ENCODE peak calls at places on chromosome 18, in five cellular contexts. M is right lobe of liver, S is ascending aorta, A is left ventricle myocardium inferior, C is PC-9. T is an unnamed sample.

GRCh38 chr18:10121028-10121427 is 207.2 kb downstream of the VAPA start:
- DNase-seq in M (no peak), S (no peak), A (no peak), C (no peak), T (no peak)

GRCh38 chr18:34494359-34494696 is 215.8 kb upstream of the DTNA start:
- DNase-seq in M (no peak), S (no peak), A (peak; percentile 23), C (no peak), T (no peak)

GRCh38 chr18:29076645-29077044 is 899.7 kb upstream of the CDH2 start:
- DNase-seq in M (no peak), S (no peak), A (no peak), C (no peak), T (no peak)

GRCh38 chr18:13377496-13377895 is 158.9 kb downstream of the LDLRAD4 start:
- DNase-seq in M (no peak), S (no peak), A (no peak), C (no peak), T (no peak)

GRCh38 chr18:35024965-35025364 is 16.2 kb upstream of the MAPRE2 start:
- DNase-seq in M (peak; percentile 61), S (no peak), A (peak; percentile 56), C (no peak), T (no peak)

GRCh38 chr18:36535202-36535935 is 237.9 kb downstream of the FHOD3 start:
- DNase-seq in M (no peak), S (no peak), A (no peak), C (no peak), T (no peak)

GRCh38 chr18:3180325-3180724 is 39.4 kb downstream of the MYOM1 start:
- DNase-seq in M (no peak), S (no peak), A (no peak), C (no peak), T (no peak)

GRCh38 chr18:23872701-23873550 is 141.6 kb upstream of the TTC39C start:
- DNase-seq in M (no peak), S (no peak), A (no peak), C (peak; percentile 89), T (no peak)

GRCh38 chr18:51531496-51531895 is 334.0 kb upstream of the MEX3C start:
- DNase-seq in M (no peak), S (no peak), A (no peak), C (peak; percentile 24), T (no peak)

GRCh38 chr18:26553943-26554342 is 5.6 kb upstream of the KCTD1 start:
- DNase-seq in M (no peak), S (no peak), A (no peak), C (no peak), T (no peak)

GRCh38 chr18:3603460-3604259 is 153.7 kb downstream of the TGIF1 start:
- DNase-seq in M (no peak), S (no peak), A (no peak), C (peak; percentile 67), T (no peak)

GRCh38 chr18:76494181-76494540 is 881 bp downstream of the ZNF516 start:
- DNase-seq in M (peak; percentile 68), S (no peak), A (no peak), C (no peak), T (no peak)

GRCh38 chr18:58216071-58216471 is 172.0 kb downstream of the NEDD4L start:
- DNase-seq in M (no peak), S (no peak), A (no peak), C (peak; percentile 23), T (no peak)

GRCh38 chr18:35582899-35583558 is 1.5 kb downstream of the GALNT1 start:
- DNase-seq in M (no peak), S (no peak), A (no peak), C (peak; percentile 9), T (no peak)

GRCh38 chr18:53478155-53478554 is 746.3 kb downstream of the MBD2 start:
- DNase-seq in M (no peak), S (no peak), A (no peak), C (no peak), T (no peak)
- H3K9me3 ChIP-seq in M (no peaks in the 10 kb centered on the region), S (no peaks in the 10 kb centered on the region), A (peaks cover 10% of the 10 kb centered on the region), C (no peaks in the 10 kb centered on the region), T (no peaks in the 10 kb centered on the region)

GRCh38 chr18:31778391-31778950 is 17.8 kb upstream of the SLC25A52 start:
- DNase-seq in M (no peak), S (no peak), A (no peak), C (no peak), T (no peak)

GRCh38 chr18:31774960-31775359 is 14.3 kb upstream of the SLC25A52 start:
- DNase-seq in M (no peak), S (no peak), A (no peak), C (no peak), T (no peak)

GRCh38 chr18:31774477-31774785 is 13.8 kb upstream of the SLC25A52 start:
- DNase-seq in M (no peak), S (no peak), A (no peak), C (no peak), T (no peak)

GRCh38 chr18:31772699-31773098 is 12.0 kb upstream of the SLC25A52 start:
- DNase-seq in M (no peak), S (no peak), A (no peak), C (no peak), T (no peak)

GRCh38 chr18:31773774-31774476 is 13.2 kb upstream of the SLC25A52 start:
- DNase-seq in M (no peak), S (no peak), A (no peak), C (no peak), T (no peak)
- H3K9me3 ChIP-seq in M (no peaks in the 10 kb centered on the region), S (no peaks in the 10 kb centered on the region), A (peaks cover 18% of the 10 kb centered on the region), C (peaks cover 3% of the 10 kb centered on the region), T (peaks cover 9% of the 10 kb centered on the region)

DNA sequence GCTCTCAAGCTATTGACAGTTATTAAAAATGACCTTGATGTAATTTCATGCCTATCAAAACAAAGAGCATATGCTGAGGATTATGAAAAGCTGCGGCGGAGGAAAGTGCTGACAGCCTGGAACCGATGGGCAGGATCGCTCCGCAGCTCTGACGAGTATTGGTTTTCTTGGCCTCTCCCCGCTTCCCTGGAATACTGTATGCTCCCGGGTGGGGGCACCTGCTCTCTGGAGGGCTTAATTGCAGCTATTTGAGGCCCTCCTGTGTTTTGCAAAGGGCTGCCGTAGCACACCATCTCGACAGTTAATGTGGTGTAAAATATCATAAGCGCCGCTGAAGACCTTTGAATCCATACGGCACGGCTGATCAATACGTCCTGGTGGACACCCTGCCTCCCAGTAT is 662.3 kb downstream of the GALR1 start:
- DNase-seq in M (no peak), S (no peak), A (no peak), C (no peak), T (no peak)
- H3K9me3 ChIP-seq in M (no peaks in the 10 kb centered on the region), S (no peaks in the 10 kb centered on the region), A (no peaks in the 10 kb centered on the region), C (no peaks in the 10 kb centered on the region), T (no peaks in the 10 kb centered on the region)

GRCh38 chr18:25229080-25229479 is 122.9 kb downstream of the ZNF521 start:
- DNase-seq in M (no peak), S (no peak), A (no peak), C (no peak), T (no peak)

GRCh38 chr18:25229858-25230257 is 122.1 kb downstream of the ZNF521 start:
- DNase-seq in M (no peak), S (no peak), A (no peak), C (no peak), T (no peak)

GRCh38 chr18:25231327-25231691 is 120.7 kb downstream of the ZNF521 start:
- DNase-seq in M (no peak), S (no peak), A (no peak), C (no peak), T (no peak)

GRCh38 chr18:25230658-25231326 is 121.2 kb downstream of the ZNF521 start:
- DNase-seq in M (no peak), S (peak; percentile 17), A (peak; percentile 75), C (no peak), T (no peak)

GRCh38 chr18:25228410-25228809 is 123.6 kb downstream of the ZNF521 start:
- DNase-seq in M (no peak), S (no peak), A (no peak), C (no peak), T (no peak)
- H3K9me3 ChIP-seq in M (no peaks in the 10 kb centered on the region), S (no peaks in the 10 kb centered on the region), A (no peaks in the 10 kb centered on the region), C (no peaks in the 10 kb centered on the region), T (no peaks in the 10 kb centered on the region)

DNA sequence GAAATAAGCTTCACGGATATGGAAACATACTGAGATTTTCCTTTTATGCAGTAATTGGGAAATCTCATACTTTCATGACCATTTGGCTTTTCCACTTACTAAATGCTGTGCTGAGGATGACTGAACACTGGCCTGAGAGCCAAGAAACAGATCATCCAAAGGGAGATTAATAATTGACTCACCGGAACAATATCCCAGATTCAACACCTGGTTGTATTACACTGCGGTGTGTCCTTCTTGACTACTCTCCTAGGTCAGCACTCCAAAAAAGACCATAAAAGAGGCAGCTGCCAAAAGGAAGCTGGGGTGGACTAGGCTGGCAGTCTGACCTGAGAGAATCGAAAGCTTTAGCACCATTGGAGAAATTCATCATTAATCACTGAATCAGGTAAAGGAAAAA is 469.1 kb downstream of the CBLN2 start:
- DNase-seq in M (no peak), S (no peak), A (no peak), C (no peak), T (no peak)
- H3K9me3 ChIP-seq in M (no peaks in the 10 kb centered on the region), S (no peaks in the 10 kb centered on the region), A (peaks cover 31% of the 10 kb centered on the region), C (no peaks in the 10 kb centered on the region), T (no peaks in the 10 kb centered on the region)

GRCh38 chr18:27772081-27772480 is 404.8 kb downstream of the CDH2 start:
- DNase-seq in M (no peak), S (no peak), A (no peak), C (no peak), T (no peak)
- H3K9me3 ChIP-seq in M (no peaks in the 10 kb centered on the region), S (no peaks in the 10 kb centered on the region), A (no peaks in the 10 kb centered on the region), C (no peaks in the 10 kb centered on the region), T (no peaks in the 10 kb centered on the region)

DNA sequence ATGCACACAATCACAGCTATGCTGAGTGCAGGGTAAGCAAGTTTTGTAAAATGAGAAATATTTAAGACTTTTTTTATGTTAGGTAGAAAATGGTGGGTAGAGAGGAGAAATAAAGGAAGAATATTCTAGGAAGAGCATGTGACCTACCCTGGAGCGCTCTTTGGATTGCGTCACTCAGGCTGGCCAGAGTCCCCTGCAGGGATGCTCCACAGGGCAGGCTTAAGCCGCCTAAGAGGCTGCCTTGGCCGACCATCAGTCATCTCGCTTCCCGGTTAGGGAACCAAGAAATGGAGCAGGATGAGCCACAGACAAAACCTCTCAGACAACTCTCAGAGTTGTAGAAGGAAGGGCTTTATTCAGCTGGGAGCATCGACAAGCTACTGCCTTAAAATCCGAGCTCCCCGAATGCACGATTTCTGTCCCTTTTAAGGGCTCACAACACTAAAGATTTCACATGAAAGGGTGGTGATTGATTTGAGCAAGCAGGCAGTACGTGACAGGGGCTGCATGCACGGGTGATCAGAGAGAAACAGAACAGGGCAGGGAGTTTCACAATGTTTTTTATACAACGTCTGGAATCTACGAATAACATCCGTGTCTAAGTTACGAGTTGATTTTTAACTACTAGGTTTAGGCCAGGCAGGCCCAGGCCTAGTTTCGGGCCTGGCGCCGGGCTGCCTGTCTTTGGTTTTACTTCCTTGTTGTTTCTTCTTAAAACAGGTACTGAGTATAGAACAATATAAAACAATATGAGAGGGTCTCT is 1072.0 kb downstream of the CBLN2 start:
- DNase-seq in M (no peak), S (no peak), A (no peak), C (no peak), T (no peak)
- H3K9me3 ChIP-seq in M (no peaks in the 10 kb centered on the region), S (no peaks in the 10 kb centered on the region), A (no peaks in the 10 kb centered on the region), C (no peaks in the 10 kb centered on the region), T (no peaks in the 10 kb centered on the region)

GRCh38 chr18:71012789-71013188 is 723.9 kb downstream of the SOCS6 start:
- DNase-seq in M (no peak), S (no peak), A (no peak), C (no peak), T (no peak)
- H3K9me3 ChIP-seq in M (no peaks in the 10 kb centered on the region), S (no peaks in the 10 kb centered on the region), A (peaks cover 21% of the 10 kb centered on the region), C (no peaks in the 10 kb centered on the region), T (no peaks in the 10 kb centered on the region)

GRCh38 chr18:80088823-80089222 is 20.2 kb upstream of the ADNP2 start:
- DNase-seq in M (no peak), S (no peak), A (no peak), C (no peak), T (no peak)
- H3K9me3 ChIP-seq in M (no peaks in the 10 kb centered on the region), S (peaks cover 7% of the 10 kb centered on the region), A (peaks cover 49% of the 10 kb centered on the region), C (peaks cover 16% of the 10 kb centered on the region), T (peaks cover 15% of the 10 kb centered on the region)

T was measured in upper lobe of right lung.